ENCODE peak calls at places on chromosome 16, in seven cellular contexts. U is colonic mucosa; G is activated CD4-positive, alpha-beta T cell treated with anti-CD3 and anti-CD28 coated beads, Interleukin-2, amount 10 ng/mL, durations not matched to agents 24 days and 14 days; S is tibial artery; P is trophoblast cell; X is effector memory CD4-positive, alpha-beta T cell; Y is fibroblast of the conjunctiva. C is an unnamed sample.

GRCh38 chr16:353404-354285 is 1.1 kb upstream of the AXIN1 start:
- DNase-seq in U (no peak), G (no peak), S (no peak), P (no peak), X (no peak), Y (no peak), C (no peak)

GRCh38 chr16:10828851-10829331 is 10.3 kb upstream of the TVP23A start:
- DNase-seq in U (peak; percentile 78), G (no peak), S (peak; percentile 98), P (peak; percentile 55), X (no peak), Y (peak; percentile 92), C (no peak)

GRCh38 chr16:11107781-11108465 is 148.1 kb downstream of the SOCS1 start:
- DNase-seq in U (no peak), G (no peak), S (peak; percentile 66), P (no peak), X (no peak), Y (no peak), C (no peak)

GRCh38 chr16:25413133-25413532 is 155.5 kb upstream of the ZKSCAN2 start:
- DNase-seq in U (no peak), G (no peak), S (no peak), P (no peak), X (no peak), Y (no peak), C (no peak)

GRCh38 chr16:52914428-52914827 is 138.3 kb downstream of the CHD9NB start:
- DNase-seq in U (no peak), G (no peak), S (no peak), P (no peak), X (no peak), Y (no peak), C (no peak)

GRCh38 chr16:8958344-8958808 is 5.3 kb downstream of the USP7 start:
- DNase-seq in U (peak; percentile 44), G (peak; percentile 77), S (no peak), P (no peak), X (no peak), Y (no peak), C (no peak)

GRCh38 chr16:46894011-46894672 is 10.0 kb downstream of the GPT2 start:
- DNase-seq in U (no peak), G (no peak), S (no peak), P (no peak), X (no peak), Y (no peak), C (no peak)

GRCh38 chr16:30829130-30830071 is 42.4 kb upstream of the ZNF629 start:
- DNase-seq in U (peak; percentile 78), G (no peak), S (peak; percentile 27), P (no peak), X (no peak), Y (no peak), C (no peak)

GRCh38 chr16:1526608-1527555 is 6.6 kb upstream of the TMEM204 start:
- DNase-seq in U (no peak), G (peak; percentile 78), S (no peak), P (peak; percentile 19), X (no peak), Y (no peak), C (no peak)

GRCh38 chr16:63447121-63447520 is 1410.9 kb upstream of the CDH8 start:
- DNase-seq in U (no peak), G (no peak), S (no peak), P (no peak), X (no peak), Y (no peak), C (no peak)

GRCh38 chr16:24761526-24761925 is 32.1 kb downstream of the TNRC6A start:
- DNase-seq in U (no peak), G (no peak), S (no peak), P (no peak), X (no peak), Y (no peak), C (no peak)

GRCh38 chr16:2428051-2428786 is 1.0 kb upstream of the CCNF start:
- DNase-seq in U (peak; percentile 58), G (peak; percentile 76), S (peak; percentile 73), P (peak; percentile 49), X (no peak), Y (no peak), C (peak; percentile 12)

GRCh38 chr16:58499092-58499511 is 841 bp upstream of the NDRG4 start:
- DNase-seq in U (no peak), G (no peak), S (peak; percentile 60), P (no peak), X (no peak), Y (no peak), C (no peak)

GRCh38 chr16:9197957-9198661 is 106.7 kb downstream of the HAPSTR1 start:
- DNase-seq in U (no peak), G (no peak), S (no peak), P (no peak), X (no peak), Y (no peak), C (no peak)

GRCh38 chr16:12083625-12084024 is 107.1 kb downstream of the SNX29 start:
- DNase-seq in U (no peak), G (no peak), S (no peak), P (no peak), X (no peak), Y (no peak), C (no peak)

GRCh38 chr16:23502466-23502865 is 7.8 kb downstream of the GGA2 start:
- DNase-seq in U (no peak), G (no peak), S (no peak), P (no peak), X (no peak), Y (no peak), C (no peak)

GRCh38 chr16:49353650-49354049 is 20.0 kb upstream of the C16orf78 start:
- DNase-seq in U (no peak), G (no peak), S (no peak), P (no peak), X (no peak), Y (no peak), C (no peak)

GRCh38 chr16:73122604-73123386 is 74.9 kb upstream of the ZFHX3 start:
- DNase-seq in U (no peak), G (peak; percentile 66), S (peak; percentile 74), P (no peak), X (no peak), Y (no peak), C (no peak)

GRCh38 chr16:1772908-1773702 is at the start of gene MRPS34:
- DNase-seq in U (peak; percentile 85), G (peak; percentile 96), S (peak; percentile 87), P (peak; percentile 91), X (peak; percentile 54), Y (peak; percentile 37), C (peak; percentile 52)

GRCh38 chr16:53872248-53873221 is 168.6 kb downstream of the FTO start:
- DNase-seq in U (no peak), G (peak; percentile 40), S (no peak), P (peak; percentile 27), X (no peak), Y (no peak), C (no peak)

C was measured in smooth muscle cell of the brain vasculature.